ENCODE peak calls at places on chromosomes 2 and 18, in five cellular contexts. M is iPS DF 6.9, Z is transverse colon, D is GM23248, F is aorta. E is an unnamed sample.
A peak's percentile ranks its signal among the peaks of the same experiment; 100 is the strongest.

GRCh38 chr2:6926071-6926732 is 9.0 kb downstream of the RNF144A start:
- DNase-seq in M (no peak), Z (no peak), D (no peak), F (no peak), E (no peak)

GRCh38 chr2:118250463-118250862 is 162.2 kb downstream of the INSIG2 start:
- DNase-seq in M (no peak), Z (no peak), D (peak; percentile 67), F (no peak), E (no peak)

GRCh38 chr18:61820842-61821241 is 72.0 kb downstream of the RNF152 start:
- DNase-seq in M (no peak), Z (no peak), D (no peak), F (no peak), E (no peak)

GRCh38 chr2:177314194-177314593 is 49.7 kb upstream of the NFE2L2 start:
- DNase-seq in M (no peak), Z (no peak), D (peak; percentile 78), F (no peak), E (no peak)

GRCh38 chr2:42897386-42897785 is 105.0 kb upstream of the HAAO start:
- DNase-seq in M (no peak), Z (no peak), D (no peak), F (no peak), E (no peak)

GRCh38 chr18:52869942-52870907 is 530.2 kb downstream of the DCC start:
- DNase-seq in M (peak; percentile 22), Z (no peak), D (no peak), F (no peak), E (no peak)

GRCh38 chr2:117555965-117556364 is 258.5 kb upstream of the DDX18 start:
- DNase-seq in M (no peak), Z (no peak), D (no peak), F (no peak), E (no peak)

GRCh38 chr2:49210191-49210590 is 55.9 kb upstream of the FSHR start:
- DNase-seq in M (no peak), Z (no peak), D (no peak), F (no peak), E (no peak)

GRCh38 chr2:122031544-122032263 is 276.3 kb downstream of the TSN start:
- DNase-seq in M (no peak), Z (no peak), D (peak; percentile 21), F (no peak), E (no peak)

GRCh38 chr2:237350070-237350469 is 63.9 kb downstream of the COL6A3 start:
- DNase-seq in M (no peak), Z (no peak), D (no peak), F (no peak), E (no peak)
- H3K27ac ChIP-seq in M (no peak overlapping the region), Z (no peak overlapping the region), D (peak overlapping the region; percentile 31), F (no peak overlapping the region), E (no peak overlapping the region)

GRCh38 chr2:229660391-229660790 is 54.0 kb downstream of the DNER start:
- DNase-seq in M (no peak), Z (no peak), D (no peak), F (no peak), E (no peak)

GRCh38 chr2:229650886-229651285 is 63.5 kb downstream of the DNER start:
- DNase-seq in M (no peak), Z (no peak), D (no peak), F (no peak), E (no peak)

GRCh38 chr2:229653551-229653950 is 60.8 kb downstream of the DNER start:
- DNase-seq in M (no peak), Z (no peak), D (no peak), F (no peak), E (no peak)

GRCh38 chr2:229654437-229654836 is 59.9 kb downstream of the DNER start:
- DNase-seq in M (no peak), Z (no peak), D (no peak), F (no peak), E (no peak)
- H3K4me1 ChIP-seq in M (peaks cover 3% of the 10 kb centered on the region), Z (no peaks in the 10 kb centered on the region), D (no peaks in the 10 kb centered on the region), F (no peaks in the 10 kb centered on the region), E (no peaks in the 10 kb centered on the region)

GRCh38 chr2:10195278-10196219 is 73.0 kb downstream of the RRM2 start:
- DNase-seq in M (no peak), Z (no peak), D (no peak), F (no peak), E (peak; percentile 67)
- H3K4me3 ChIP-seq in M (no peak overlapping the region), Z (no peak overlapping the region), D (no peak overlapping the region), F (no peak overlapping the region), E (no peak overlapping the region)

GRCh38 chr2:230920167-230920566 is 4.9 kb downstream of the GPR55 start:
- DNase-seq in M (no peak), Z (peak; percentile 1), D (no peak), F (no peak), E (no peak)
- H3K27ac ChIP-seq in M (no peak overlapping the region), Z (no peak overlapping the region), D (no peak overlapping the region), F (no peak overlapping the region), E (no peak overlapping the region)

GRCh38 chr2:240588669-240589068 is 2.1 kb downstream of the CAPN10 start:
- DNase-seq in M (no peak), Z (no peak), D (no peak), F (no peak), E (no peak)
- H3K4me1 ChIP-seq in M (peaks cover 8% of the 10 kb centered on the region), Z (peaks cover 33% of the 10 kb centered on the region), D (peaks cover 19% of the 10 kb centered on the region), F (no peaks in the 10 kb centered on the region), E (peaks cover 40% of the 10 kb centered on the region)

DNA sequence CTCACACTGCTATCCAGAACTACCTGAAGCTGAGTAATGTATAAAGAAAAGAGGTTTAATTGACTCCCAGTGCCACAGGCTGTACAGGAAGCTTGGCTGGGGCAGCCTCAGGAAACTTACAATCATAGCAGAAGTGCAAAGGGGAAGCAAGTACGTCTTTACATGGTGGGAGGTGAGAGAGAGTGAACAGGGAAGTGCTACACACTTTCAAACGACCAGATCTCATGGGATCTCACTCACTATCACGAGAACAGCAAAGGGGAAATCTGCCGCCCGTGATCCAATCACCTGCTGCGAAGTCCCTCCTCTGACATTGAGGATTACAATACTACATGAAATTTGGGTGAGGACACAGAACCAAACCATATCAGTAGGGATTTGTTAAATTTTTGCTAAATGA is 150.4 kb upstream of the NXPH2 start:
- DNase-seq in M (no peak), Z (no peak), D (no peak), F (no peak), E (no peak)
- H3K4me3 ChIP-seq in M (no peak overlapping the region), Z (no peak overlapping the region), D (no peak overlapping the region), F (no peak overlapping the region), E (no peak overlapping the region)

GRCh38 chr2:99784282-99784681 is 294.5 kb upstream of the REV1 start:
- DNase-seq in M (no peak), Z (no peak), D (no peak), F (no peak), E (no peak)
- H3K27ac ChIP-seq in M (no peak overlapping the region), Z (no peak overlapping the region), D (no peak overlapping the region), F (no peak overlapping the region), E (no peak overlapping the region)

GRCh38 chr2:230715201-230715600 is 2.6 kb downstream of the CAB39 start:
- DNase-seq in M (no peak), Z (no peak), D (peak; percentile 28), F (no peak), E (no peak)
- H3K4me1 ChIP-seq in M (peaks cover 2% of the 10 kb centered on the region), Z (peaks cover 49% of the 10 kb centered on the region), D (peaks cover 30% of the 10 kb centered on the region), F (peaks cover 2% of the 10 kb centered on the region), E (peaks cover 29% of the 10 kb centered on the region)